ENCODE peak calls at places on chromosomes 11 and 22, in five cellular contexts. B is astrocyte, W is GM23248, M is GM23338, O is HCT116. S is an unnamed sample. For H3K36me3, the result is how much of the 10 kb centered on the place peaks cover.

GRCh38 chr11:131295986-131296385 is 74.4 kb upstream of the NTM start:
- DNase-seq in B (no peak), W (no peak), M (no peak), O (no peak), S (no peak)

GRCh38 chr11:86800956-86801264 is 568 bp downstream of the PRSS23 start:
- DNase-seq in B (no peak), W (no peak), M (no peak), O (no peak), S (no peak)

GRCh38 chr11:116696381-116696941 is 76.3 kb downstream of the BUD13 start:
- DNase-seq in B (peak), W (peak), M (no peak), O (no peak), S (peak)

GRCh38 chr11:124481365-124482323 is 36.1 kb upstream of the OR8B8 start:
- DNase-seq in B (peak), W (peak), M (peak), O (no peak), S (peak)

GRCh38 chr22:38981659-38982007 is 514 bp upstream of the APOBEC3B start:
- DNase-seq in B (no peak), W (no peak), M (no peak), O (no peak), S (no peak)

GRCh38 chr11:65538232-65538914 is 13.5 kb downstream of the SCYL1 start:
- DNase-seq in B (no peak), W (peak), M (peak), O (no peak), S (peak)

GRCh38 chr11:90222459-90223247 is at the start of gene CHORDC1:
- DNase-seq in B (peak), W (peak), M (peak), O (peak), S (peak)

GRCh38 chr11:19344661-19345518 is 104.1 kb upstream of the E2F8 start:
- DNase-seq in B (no peak), W (peak), M (peak), O (no peak), S (peak)

GRCh38 chr22:29765905-29766631 is 739 bp downstream of the ZMAT5 start:
- DNase-seq in B (no peak), W (peak), M (no peak), O (no peak), S (peak)

GRCh38 chr11:65616575-65617001 is 1.0 kb downstream of the PCNX3 start:
- DNase-seq in B (no peak), W (no peak), M (no peak), O (no peak), S (no peak)

GRCh38 chr11:106156290-106156937 is 79.0 kb downstream of the AASDHPPT start:
- DNase-seq in B (peak), W (peak), M (peak), O (peak), S (peak)

DNA sequence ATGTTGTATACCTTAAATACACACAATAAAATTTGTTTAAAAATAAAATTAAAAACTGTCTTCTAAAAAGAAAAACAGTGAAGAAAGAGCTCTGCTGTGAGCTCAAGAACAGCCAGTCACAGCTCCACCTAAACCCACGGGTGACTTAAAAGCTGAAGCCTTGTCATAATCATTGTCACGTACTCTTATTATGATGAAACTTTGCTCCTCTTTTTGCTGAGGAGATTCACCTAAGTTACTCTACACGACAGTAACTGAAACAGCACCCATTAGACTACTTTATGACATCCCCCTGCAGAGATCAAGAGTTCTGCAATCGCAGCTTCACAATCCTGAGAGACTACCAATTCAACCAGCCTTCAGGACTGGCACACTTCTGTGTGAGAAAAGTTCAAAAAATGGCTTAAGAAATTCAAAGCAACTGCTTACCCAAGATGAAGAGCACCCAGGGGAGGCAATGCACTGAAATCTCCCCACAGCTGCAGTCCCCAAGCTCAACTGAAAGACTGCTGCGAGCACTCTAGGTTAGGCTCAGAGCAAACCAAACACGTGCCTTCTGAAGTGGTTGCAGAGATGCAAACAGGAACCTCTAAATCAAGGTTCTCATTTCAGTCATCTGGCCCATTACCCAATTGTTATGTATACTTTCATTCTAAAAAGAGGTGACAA is at the start of gene JAML:
- DNase-seq in B (no peak), W (no peak), M (no peak), O (no peak), S (no peak)
- H3K4me2 ChIP-seq in B (no peak), W (no peak), M (no peak), O (no peak), S (no peak)

DNA sequence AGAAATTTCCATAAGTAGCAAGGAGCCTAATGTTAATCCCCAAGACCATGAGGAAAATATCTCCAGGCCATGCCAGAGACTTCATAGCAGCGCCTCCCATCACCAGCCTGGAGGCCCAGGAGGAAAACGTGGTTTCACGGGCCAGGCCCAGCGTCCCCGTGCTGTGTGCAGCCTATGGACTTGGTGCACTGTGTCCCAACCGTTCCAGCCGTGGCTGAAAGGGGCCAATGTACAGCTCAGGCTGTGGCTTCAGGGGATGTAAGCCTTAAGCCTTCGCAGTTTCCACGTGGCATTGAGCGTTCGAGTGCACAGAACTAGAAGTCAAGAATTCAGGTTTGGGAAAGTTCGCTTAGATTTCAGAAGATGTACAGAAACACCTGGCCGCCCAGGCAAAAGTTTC is 510.7 kb downstream of the CNTN5 start:
- DNase-seq in B (no peak), W (no peak), M (no peak), O (no peak), S (no peak)
- H3K36me3 ChIP-seq in B (under half), W (under half), M (under half), O (under half), S (under half)

GRCh38 chr11:76786053-76787014 is 3.2 kb downstream of the TSKU start:
- DNase-seq in B (no peak), W (no peak), M (no peak), O (no peak), S (peak)
- H3K4me2 ChIP-seq in B (no peak), W (no peak), M (peak), O (peak), S (no peak)

GRCh38 chr11:47280860-47281259 is 10.9 kb downstream of the MADD start:
- DNase-seq in B (no peak), W (no peak), M (no peak), O (no peak), S (no peak)
- H3K36me3 ChIP-seq in B (half or more), W (under half), M (half or more), O (half or more), S (half or more)

DNA sequence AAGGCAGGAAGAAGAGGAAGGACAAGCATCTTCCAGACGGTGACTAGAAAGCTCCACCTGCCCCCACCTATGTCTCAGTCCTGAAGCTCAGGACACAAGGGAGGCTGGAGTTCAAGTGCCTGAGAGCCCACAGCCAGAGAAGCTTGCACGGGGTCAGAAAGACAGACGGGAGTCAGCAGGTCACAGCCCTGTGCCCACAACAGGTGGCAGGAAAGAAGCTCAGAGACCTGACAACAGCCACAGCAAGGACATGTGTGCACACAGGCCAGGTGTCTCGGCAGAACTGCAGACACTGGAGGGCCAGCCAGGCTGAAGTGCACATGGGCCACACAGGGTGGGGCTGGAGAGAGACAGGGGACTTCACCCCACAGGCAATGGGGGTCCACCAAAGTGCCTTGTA is 37.2 kb upstream of the MOB2 start:
- DNase-seq in B (no peak), W (no peak), M (no peak), O (no peak), S (peak)
- H3K4me2 ChIP-seq in B (no peak), W (no peak), M (no peak), O (no peak), S (no peak)

GRCh38 chr22:36298601-36299000 is 45.7 kb downstream of the APOL1 start:
- DNase-seq in B (no peak), W (no peak), M (no peak), O (no peak), S (peak)

GRCh38 chr22:36301384-36301828 is 48.5 kb downstream of the APOL1 start:
- DNase-seq in B (no peak), W (peak), M (peak), O (peak), S (peak)

GRCh38 chr22:36300396-36301212 is 47.7 kb downstream of the APOL1 start:
- DNase-seq in B (no peak), W (no peak), M (no peak), O (no peak), S (no peak)

GRCh38 chr22:36299295-36299694 is 46.4 kb downstream of the APOL1 start:
- DNase-seq in B (no peak), W (no peak), M (no peak), O (no peak), S (no peak)

DNA sequence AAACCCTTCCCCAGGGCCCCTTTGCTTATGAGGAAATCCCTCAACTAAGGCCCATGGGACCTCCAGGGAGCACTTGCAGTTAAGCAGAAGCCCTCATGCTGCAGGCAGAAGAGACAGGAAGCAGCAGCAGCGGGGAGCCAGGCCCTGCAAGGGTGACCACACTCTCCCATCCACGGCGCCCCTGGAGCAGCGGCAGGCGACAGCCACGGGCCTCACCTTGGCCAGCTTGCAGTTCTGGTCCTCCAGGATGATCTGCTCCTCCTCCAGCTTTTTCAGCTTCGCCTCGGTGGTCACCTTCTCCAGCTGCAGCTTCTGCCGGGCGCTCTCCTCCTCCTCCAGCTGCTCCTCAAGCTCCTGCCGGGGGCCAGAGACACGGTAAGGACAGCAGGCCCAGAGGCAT is 47.0 kb downstream of the APOL1 start:
- DNase-seq in B (no peak), W (no peak), M (no peak), O (no peak), S (no peak)
- H3K36me3 ChIP-seq in B (half or more), W (half or more), M (half or more), O (half or more), S (half or more)

GRCh38 chr11:82999232-82999631 is 72.5 kb downstream of the RAB30 start:
- DNase-seq in B (no peak), W (no peak), M (no peak), O (no peak), S (no peak)
- H3K4me2 ChIP-seq in B (no peak), W (no peak), M (no peak), O (no peak), S (no peak)

GRCh38 chr22:20816559-20816958 is 42.1 kb downstream of the PI4KA start:
- DNase-seq in B (no peak), W (no peak), M (no peak), O (no peak), S (no peak)
- H3K36me3 ChIP-seq in B (under half), W (under half), M (under half), O (under half), S (half or more)

S was measured in osteoblast.